ENCODE peak calls at places on chromosomes 16 and 17, in four cellular contexts. W is HepG2, N is H1, H is GM12878. E is an unnamed sample.

GRCh38 chr17:79011451-79012147 is 2.0 kb upstream of the CANT1 start:
- DNase-seq in H (no peak), N (no peak), W (no peak), E (no peak)

GRCh38 chr16:72400257-72401078 is 228.5 kb upstream of the PMFBP1 start:
- DNase-seq in N (peak), W (peak), H (peak), E (peak)

GRCh38 chr17:61451538-61452300 is 503 bp upstream of the TBX4 start:
- DNase-seq in W (no peak), N (peak), H (no peak), E (no peak)

GRCh38 chr16:85286066-85286712 is 173.9 kb upstream of the CIBAR2 start:
- DNase-seq in W (no peak), N (no peak), H (no peak), E (no peak)

GRCh38 chr17:17484451-17484899 is 7.7 kb downstream of the MED9 start:
- DNase-seq in N (no peak), H (no peak), W (no peak), E (no peak)

GRCh38 chr16:3364774-3365427 is 9.2 kb downstream of the OR2C1 start:
- DNase-seq in H (peak), N (no peak), W (peak), E (peak)

GRCh38 chr17:14670861-14671260 is 370.0 kb downstream of the HS3ST3B1 start:
- DNase-seq in H (no peak), N (no peak), W (no peak), E (no peak)

GRCh38 chr17:67520282-67520906 is 143.3 kb downstream of the PITPNC1 start:
- DNase-seq in H (no peak), W (no peak), N (no peak), E (no peak)

GRCh38 chr16:720507-720989 is 398 bp upstream of the ANTKMT start:
- DNase-seq in W (no peak), N (no peak), H (no peak), E (peak)

GRCh38 chr17:44087319-44087718 is 16.8 kb downstream of the G6PC3 start:
- DNase-seq in W (no peak), N (no peak), H (no peak), E (no peak)

GRCh38 chr17:33012522-33013033 is 20.9 kb downstream of the SPACA3 start:
- DNase-seq in H (no peak), N (peak), W (no peak), E (no peak)

GRCh38 chr16:55264949-55265348 is 59.1 kb upstream of the IRX6 start:
- DNase-seq in N (no peak), W (no peak), H (no peak), E (no peak)

GRCh38 chr17:34567665-34568064 is 11.7 kb upstream of the TMEM132E start:
- DNase-seq in W (peak), N (no peak), H (no peak), E (no peak)

DNA sequence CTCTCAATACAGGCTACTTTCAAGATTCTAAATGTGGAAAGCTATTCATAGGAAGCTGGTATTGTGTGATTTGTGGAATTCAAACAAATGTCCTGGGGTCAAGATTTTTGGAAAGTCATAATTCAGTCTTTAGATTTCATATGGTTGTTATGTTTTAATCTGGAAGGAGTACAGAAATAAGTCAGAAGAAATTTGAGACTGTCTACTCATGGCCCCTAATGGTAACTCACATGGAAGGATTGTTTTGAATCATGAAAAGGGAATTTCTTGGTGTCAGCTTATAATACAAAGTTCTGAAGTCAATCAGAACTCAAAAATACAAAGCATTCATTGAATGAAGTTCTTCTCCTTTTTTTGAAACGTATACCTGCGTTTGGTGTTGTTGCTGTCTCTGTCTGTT is 3.1 kb downstream of the KCNJ2 start:
- DNase-seq in N (no peak), W (no peak), H (no peak), E (no peak)
- H3K9ac ChIP-seq in N (no peak), W (no peak), H (no peak), E (no peak)

GRCh38 chr17:205817-206216 is 24.4 kb upstream of the DOC2B start:
- DNase-seq in N (no peak), H (no peak), W (no peak), E (no peak)

GRCh38 chr17:208429-208828 is 27.0 kb upstream of the DOC2B start:
- DNase-seq in H (no peak), N (no peak), W (no peak), E (no peak)

GRCh38 chr17:207775-208174 is 26.3 kb upstream of the DOC2B start:
- DNase-seq in N (no peak), H (no peak), W (no peak), E (no peak)

GRCh38 chr17:205176-205538 is 23.7 kb upstream of the DOC2B start:
- DNase-seq in H (no peak), N (no peak), W (no peak), E (no peak)

DNA sequence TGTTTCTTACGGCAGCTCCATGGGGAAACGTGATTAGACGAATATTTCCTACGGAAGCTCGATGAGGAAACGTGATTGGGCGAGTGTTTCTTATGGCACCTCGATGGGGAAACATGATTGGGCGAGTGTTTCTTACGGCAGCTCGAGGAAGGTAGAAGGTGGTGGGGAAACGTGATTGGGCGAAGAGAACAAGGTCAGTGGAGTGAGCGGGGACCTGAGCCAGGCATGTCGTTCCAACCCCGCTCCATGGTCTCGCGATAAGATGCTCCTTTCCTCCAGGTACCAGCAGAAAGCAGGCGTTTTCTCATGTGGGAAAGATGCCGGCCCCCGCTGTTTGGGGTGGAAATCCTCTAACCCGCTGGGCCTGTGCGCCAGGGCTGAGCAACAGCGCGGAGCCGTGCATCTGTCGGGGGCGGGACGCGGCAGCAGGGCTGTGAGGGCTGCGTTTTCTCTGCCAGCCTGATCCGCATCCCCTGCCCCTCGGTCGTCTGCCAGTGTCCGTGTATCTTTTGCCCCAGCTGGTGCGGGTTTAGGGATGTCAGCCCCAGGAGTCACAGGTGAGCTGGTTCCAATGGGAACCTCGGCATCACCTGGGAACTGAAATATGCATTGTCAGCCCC is 25.6 kb upstream of the DOC2B start:
- DNase-seq in W (no peak), N (no peak), H (no peak), E (no peak)
- TF ChIP-seq SUZ12 in W (no peak), N (no peak), H (no peak), E (no peak)

GRCh38 chr17:36611345-36612072 is 10.1 kb downstream of the MRM1 start:
- DNase-seq in W (no peak), H (no peak), N (no peak), E (no peak)
- H3K9ac ChIP-seq in W (no peak), H (no peak), N (no peak), E (no peak)

GRCh38 chr17:65185060-65185459 is 47.9 kb downstream of the RGS9 start:
- DNase-seq in W (no peak), H (no peak), N (no peak), E (no peak)

GRCh38 chr17:65183736-65184135 is 46.6 kb downstream of the RGS9 start:
- DNase-seq in N (peak), W (no peak), H (no peak), E (peak)

GRCh38 chr17:65182233-65182632 is 45.1 kb downstream of the RGS9 start:
- DNase-seq in W (no peak), H (peak), N (no peak), E (no peak)

GRCh38 chr17:65185686-65186382 is 48.7 kb downstream of the RGS9 start:
- DNase-seq in H (no peak), N (peak), W (no peak), E (no peak)

DNA sequence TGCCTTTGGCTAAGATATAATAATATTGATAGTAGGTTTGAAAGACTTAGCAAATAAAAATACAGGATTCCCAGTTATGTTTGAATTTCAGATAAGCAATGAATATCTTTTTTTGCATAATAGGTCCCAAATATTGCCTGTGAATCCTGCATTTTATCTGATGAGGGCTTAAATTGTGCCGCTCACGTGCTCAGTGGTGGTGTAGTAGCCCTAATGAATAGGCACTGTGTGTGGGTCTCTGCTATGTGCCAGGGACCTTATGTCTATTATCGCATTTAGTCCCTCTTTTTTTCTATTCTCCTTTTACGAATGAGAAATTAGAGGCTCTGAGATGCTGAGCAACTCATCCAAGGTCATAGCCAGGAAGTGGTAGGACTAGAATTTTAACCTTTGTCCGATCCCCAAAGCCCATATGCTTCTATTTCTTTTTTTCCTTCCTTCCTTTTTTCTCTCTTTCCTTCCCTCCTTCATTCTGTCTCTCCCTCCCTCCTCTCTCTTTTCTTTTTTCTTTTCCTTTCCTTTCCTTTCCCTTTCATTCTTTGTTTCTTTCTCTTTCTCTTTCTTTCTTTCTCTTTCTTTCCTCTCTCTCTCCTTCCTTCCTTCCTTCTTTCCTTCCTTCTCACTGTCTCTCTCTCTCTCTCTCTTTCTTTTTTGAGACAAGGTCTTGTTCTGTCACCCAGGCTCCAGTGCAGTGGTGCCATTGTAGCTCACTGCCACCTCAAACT is 47.2 kb downstream of the RGS9 start:
- DNase-seq in N (no peak), W (no peak), H (no peak), E (no peak)
- TF ChIP-seq SUZ12 in N (no peak), W (no peak), H (no peak), E (no peak)

GRCh38 chr17:57553991-57554825 is 190.9 kb downstream of the CCDC182 start:
- DNase-seq in W (no peak), N (no peak), H (no peak), E (peak)
- H3K9ac ChIP-seq in W (no peak), N (no peak), H (no peak), E (no peak)

DNA sequence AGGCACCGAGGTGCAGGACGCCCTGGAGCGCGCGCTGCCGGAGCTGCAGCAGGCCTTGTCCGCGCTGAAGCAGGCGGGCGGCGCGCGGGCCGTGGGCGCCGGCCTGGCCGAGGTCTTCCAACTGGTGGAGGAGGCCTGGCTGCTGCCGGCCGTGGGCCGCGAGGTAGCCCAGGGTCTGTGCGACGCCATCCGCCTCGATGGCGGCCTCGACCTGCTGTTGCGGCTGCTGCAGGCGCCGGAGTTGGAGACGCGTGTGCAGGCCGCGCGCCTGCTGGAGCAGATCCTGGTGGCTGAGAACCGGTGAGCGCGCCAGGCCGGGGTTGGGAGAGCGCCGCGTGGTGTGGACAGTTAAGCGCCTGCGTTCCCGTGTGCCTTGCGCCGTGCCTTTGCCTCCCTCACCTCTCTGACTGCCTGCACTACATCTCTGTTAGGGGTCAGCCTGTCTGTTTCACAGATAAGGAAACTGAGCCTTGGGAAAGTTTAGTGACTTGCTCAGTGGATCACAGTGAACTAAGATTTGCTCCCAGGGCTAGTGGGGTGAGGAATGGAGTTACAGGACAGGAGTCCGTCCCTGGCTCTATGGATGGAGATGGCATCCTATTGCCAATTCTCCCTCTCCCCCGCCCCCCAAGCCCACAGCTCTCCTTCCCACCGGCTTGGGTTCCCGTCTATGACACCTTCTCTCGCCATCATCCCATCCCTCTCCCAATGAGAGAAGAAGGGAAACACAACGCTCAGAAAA is 880 bp downstream of the SARM1 start:
- DNase-seq in H (no peak), W (no peak), N (no peak), E (no peak)
- TF ChIP-seq SUZ12 in H (no peak), W (no peak), N (peak), E (peak)

GRCh38 chr17:59752446-59752845 is 45.0 kb downstream of the VMP1 start:
- DNase-seq in N (no peak), H (no peak), W (no peak), E (no peak)

GRCh38 chr17:59753522-59754467 is 46.3 kb downstream of the VMP1 start:
- DNase-seq in W (peak), H (peak), N (no peak), E (peak)

GRCh38 chr17:59752922-59753321 is 45.5 kb downstream of the VMP1 start:
- DNase-seq in N (no peak), W (no peak), H (no peak), E (no peak)

GRCh38 chr17:59756236-59756818 is 48.9 kb downstream of the VMP1 start:
- DNase-seq in H (no peak), W (peak), N (no peak), E (no peak)

DNA sequence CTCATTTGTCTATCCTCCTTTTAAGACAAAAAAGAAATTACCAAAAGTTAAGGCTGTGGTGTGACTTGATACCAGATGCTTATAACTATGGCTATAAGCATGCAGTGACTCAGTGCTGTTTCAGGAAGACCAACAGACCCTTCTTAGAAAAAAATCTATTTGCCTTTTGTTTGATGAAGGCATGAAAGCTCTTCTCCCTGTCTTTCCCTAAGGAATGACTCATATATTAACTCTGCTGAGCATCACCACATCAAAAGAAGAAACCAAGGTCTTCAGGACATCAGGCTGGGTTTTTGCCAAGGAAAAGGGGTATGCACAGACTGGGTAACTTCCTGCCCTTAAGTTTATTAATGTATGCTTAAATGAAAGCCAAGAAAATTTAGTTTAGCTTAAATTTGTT is 47.1 kb downstream of the VMP1 start:
- DNase-seq in W (peak), H (no peak), N (no peak), E (no peak)
- H3K9ac ChIP-seq in W (peak), H (no peak), N (no peak), E (no peak)

DNA sequence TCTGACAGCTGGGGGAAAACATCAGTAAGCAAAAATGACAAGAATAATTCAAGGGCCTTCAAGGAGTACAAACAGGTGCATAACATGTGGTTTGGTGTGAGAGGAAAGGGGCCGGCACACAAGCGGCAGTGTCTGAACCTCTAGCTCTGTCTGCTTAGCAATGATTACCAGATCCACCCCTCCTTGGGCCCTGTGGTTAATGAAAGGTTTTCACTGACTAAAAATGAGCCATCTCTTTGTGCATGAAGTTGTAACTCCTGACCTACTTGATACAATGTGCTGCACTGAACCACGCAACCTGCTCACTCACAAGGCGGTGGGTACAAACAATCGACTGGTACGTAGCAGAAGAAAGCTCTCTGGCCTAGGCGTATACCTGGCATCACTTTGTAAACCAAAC is 15.1 kb downstream of the FAM117A start:
- DNase-seq in N (no peak), W (no peak), H (peak), E (no peak)
- TF ChIP-seq SUZ12 in N (no peak), W (no peak), H (no peak), E (no peak)